ENCODE peak calls at places on chromosomes 13 and 19, in ten cellular contexts. O is nephron progenitor cell; M is tibial artery; P is fibroblast of pulmonary artery; I is stimulated activated CD8-positive, alpha-beta memory T cell treated with anti-CD3 and anti-CD28 coated beads, Interleukin-15, amount 100 ng/mL, for 24 hours; J is NCI-H187 treated with DMSO at 0.1 percent for 48 hours; D is HAP-1; V is neural crest cell; Q is M059J; T is SK-N-DZ. C is an unnamed sample.

GRCh38 chr19:6064016-6064702 is 46.1 kb downstream of the RFX2 start:
- DNase-seq in Q (peak), V (no peak), J (no peak), I (no peak), T (no peak), M (peak), D (no peak), O (no peak), P (no peak), C (no peak)

GRCh38 chr19:53157601-53158000 is 1.3 kb downstream of the ZNF347 start:
- DNase-seq in J (no peak), O (peak), Q (peak), T (peak), P (peak), D (no peak), V (no peak), I (no peak), M (no peak), C (no peak)

GRCh38 chr19:47253467-47253881 is 2.9 kb upstream of the CCDC9 start:
- DNase-seq in I (no peak), D (peak), T (no peak), O (no peak), M (no peak), P (peak), V (no peak), Q (peak), J (no peak), C (no peak)

GRCh38 chr19:1650627-1651009 is 1.8 kb downstream of the TCF3 start:
- DNase-seq in P (peak), I (no peak), M (no peak), D (no peak), J (no peak), T (no peak), V (no peak), O (no peak), Q (peak), C (peak)

GRCh38 chr13:102799544-102800144 is 725 bp downstream of the BIVM start:
- DNase-seq in J (no peak), Q (peak), I (no peak), T (peak), M (peak), D (no peak), V (peak), O (peak), P (peak), C (no peak)

GRCh38 chr19:9032136-9032626 is 22.0 kb upstream of the MUC16 start:
- DNase-seq in J (no peak), Q (no peak), D (no peak), O (no peak), M (no peak), I (no peak), T (no peak), P (no peak), V (no peak), C (no peak)

GRCh38 chr19:7540761-7541480 is 5.4 kb downstream of the PNPLA6 start:
- DNase-seq in D (no peak), O (peak), J (no peak), M (no peak), Q (peak), T (peak), I (no peak), V (no peak), P (peak), C (no peak)

GRCh38 chr19:13864513-13865242 is 12.3 kb upstream of the NANOS3 start:
- DNase-seq in P (no peak), O (peak), Q (no peak), J (no peak), D (no peak), I (no peak), V (no peak), T (no peak), M (no peak), C (no peak)

GRCh38 chr19:4018140-4018613 is 10.6 kb downstream of the PIAS4 start:
- DNase-seq in O (no peak), I (no peak), J (no peak), T (no peak), P (no peak), M (no peak), Q (no peak), V (no peak), D (no peak), C (no peak)

GRCh38 chr13:110388141-110388943 is 81.3 kb downstream of the COL4A2 start:
- DNase-seq in I (no peak), T (no peak), D (no peak), J (no peak), V (no peak), P (peak), M (peak), Q (peak), O (peak), C (no peak)

GRCh38 chr19:574658-575526 is 2.5 kb downstream of the BSG start:
- DNase-seq in V (no peak), D (peak), I (no peak), M (no peak), J (no peak), O (peak), P (peak), Q (peak), T (no peak), C (peak)

GRCh38 chr19:14555918-14556661 is 15.8 kb downstream of the NDUFB7 start:
- DNase-seq in T (no peak), Q (peak), D (no peak), J (no peak), V (no peak), P (no peak), M (no peak), I (no peak), O (no peak), C (peak)

GRCh38 chr13:105019073-105019472 is 1516.4 kb downstream of the EFNB2 start:
- DNase-seq in I (no peak), Q (no peak), D (no peak), T (no peak), V (no peak), M (no peak), P (no peak), J (no peak), O (no peak), C (no peak)

C was measured in immature natural killer cell.